ENCODE peak calls at places on chromosomes 6 and 20, in five cellular contexts. R, G, P, E and J are unnamed samples.
A peak's percentile ranks its signal among the peaks of the same experiment; 100 is the strongest.

GRCh38 chr6:147508073-147508870 is at the start of gene SAMD5:
- DNase-seq in R (no peak), G (no peak), P (peak; percentile 69), E (no peak), J (no peak)

GRCh38 chr6:143655541-143655940 is 22.2 kb upstream of the PHACTR2 start:
- DNase-seq in R (no peak), G (no peak), P (no peak), E (no peak), J (no peak)

GRCh38 chr20:38387953-38388352 is 41.7 kb downstream of the LBP start:
- DNase-seq in R (no peak), G (no peak), P (no peak), E (no peak), J (no peak)

GRCh38 chr6:144197919-144198318 is 47.6 kb downstream of the STX11 start:
- DNase-seq in R (no peak), G (no peak), P (no peak), E (no peak), J (no peak)

GRCh38 chr20:31890646-31891045 is 20.2 kb downstream of the TTLL9 start:
- DNase-seq in R (no peak), G (no peak), P (no peak), E (no peak), J (no peak)

GRCh38 chr6:118739976-118740771 is 88.8 kb upstream of the CEP85L start:
- DNase-seq in R (no peak), G (no peak), P (no peak), E (no peak), J (no peak)

GRCh38 chr6:163181666-163182180 is 232.8 kb upstream of the QKI start:
- DNase-seq in R (no peak), G (peak; percentile 26), P (no peak), E (no peak), J (peak; percentile 35)

GRCh38 chr6:148776321-148776966 is 29.6 kb downstream of the UST start:
- DNase-seq in R (no peak), G (no peak), P (peak; percentile 89), E (no peak), J (no peak)

GRCh38 chr6:152277826-152278247 is 359.3 kb downstream of the SYNE1 start:
- DNase-seq in R (no peak), G (no peak), P (no peak), E (no peak), J (no peak)

GRCh38 chr20:49981218-49982071 is 1.3 kb upstream of the SNAI1 start:
- DNase-seq in R (no peak), G (no peak), P (no peak), E (no peak), J (no peak)

GRCh38 chr6:43937236-43938177 is 167.5 kb downstream of the VEGFA start:
- DNase-seq in R (no peak), G (no peak), P (no peak), E (no peak), J (no peak)

GRCh38 chr6:41698350-41698781 is 37.0 kb downstream of the TFEB start:
- DNase-seq in R (no peak), G (no peak), P (no peak), E (no peak), J (no peak)

GRCh38 chr6:141724731-141725130 is 408.0 kb upstream of the GJE1 start:
- DNase-seq in R (no peak), G (no peak), P (no peak), E (no peak), J (no peak)

GRCh38 chr6:137829641-137830083 is 37.4 kb upstream of the TNFAIP3 start:
- DNase-seq in R (no peak), G (no peak), P (peak; percentile 67), E (no peak), J (no peak)

GRCh38 chr20:38221041-38221589 is 39.4 kb downstream of the KIAA1755 start:
- DNase-seq in R (no peak), G (peak; percentile 38), P (peak; percentile 94), E (peak; percentile 58), J (no peak)

GRCh38 chr6:169783971-169784930 is 32.8 kb downstream of the ERMARD start:
- DNase-seq in R (no peak), G (no peak), P (no peak), E (no peak), J (no peak)

GRCh38 chr20:55142932-55143331 is 667.5 kb downstream of the DOK5 start:
- DNase-seq in R (no peak), G (no peak), P (no peak), E (no peak), J (no peak)

GRCh38 chr20:52682271-52682670 is 289.9 kb upstream of the TSHZ2 start:
- DNase-seq in R (no peak), G (no peak), P (no peak), E (no peak), J (no peak)

GRCh38 chr6:43923376-43924221 is 153.6 kb downstream of the VEGFA start:
- DNase-seq in R (no peak), G (no peak), P (peak; percentile 53), E (no peak), J (no peak)

GRCh38 chr6:137765044-137765443 is 102.0 kb upstream of the TNFAIP3 start:
- DNase-seq in R (no peak), G (no peak), P (peak; percentile 15), E (no peak), J (no peak)

GRCh38 chr6:71933881-71934280 is 47.5 kb downstream of the RIMS1 start:
- DNase-seq in R (no peak), G (no peak), P (no peak), E (no peak), J (no peak)

GRCh38 chr6:108365488-108365887 is 70.6 kb downstream of the AFG1L start:
- DNase-seq in R (no peak), G (no peak), P (no peak), E (no peak), J (no peak)

GRCh38 chr6:7332090-7332745 is 19.2 kb upstream of the SSR1 start:
- DNase-seq in R (no peak), G (no peak), P (no peak), E (no peak), J (no peak)

GRCh38 chr6:147135211-147135672 is 69.0 kb upstream of the STXBP5 start:
- DNase-seq in R (no peak), G (no peak), P (peak; percentile 52), E (no peak), J (no peak)